ENCODE peak calls at places on chromosomes 7 and 10, in seven cellular contexts. W is GM12878, Z is GM23338, P is HepG2, T is HCT116, B is Panc1, K is K562. H is an unnamed sample.

GRCh38 chr7:2141656-2142055 is 91.1 kb downstream of the MAD1L1 start:
- ATAC-seq in W (no peak), Z (peak), P (peak), T (no peak), B (peak), K (no peak), H (no peak)

GRCh38 chr10:56823849-56824248 is 462.8 kb upstream of the ZWINT start:
- ATAC-seq in W (peak), Z (peak), P (no peak), T (no peak), B (no peak), K (no peak), H (no peak)

GRCh38 chr10:112956631-112957350 is 6.7 kb downstream of the TCF7L2 start:
- ATAC-seq in W (no peak), Z (peak), P (no peak), T (no peak), B (no peak), K (no peak), H (no peak)

GRCh38 chr10:70323143-70323696 is 39.4 kb upstream of the NPFFR1 start:
- ATAC-seq in W (no peak), Z (no peak), P (no peak), T (no peak), B (no peak), K (no peak), H (no peak)

GRCh38 chr7:27149817-27150567 is 2.4 kb downstream of the HOXA3 start:
- ATAC-seq in W (peak), Z (no peak), P (peak), T (peak), B (peak), K (no peak), H (no peak)

GRCh38 chr10:70549351-70549961 is 53.1 kb downstream of the PRF1 start:
- ATAC-seq in W (peak), Z (peak), P (peak), T (peak), B (peak), K (peak), H (no peak)

GRCh38 chr7:107179326-107180163 is 10.7 kb downstream of the HBP1 start:
- ATAC-seq in W (no peak), Z (no peak), P (no peak), T (peak), B (no peak), K (peak), H (no peak)

GRCh38 chr10:70715853-70716795 is 43.8 kb downstream of the ADAMTS14 start:
- ATAC-seq in W (peak), Z (peak), P (peak), T (peak), B (peak), K (peak), H (no peak)

GRCh38 chr7:25118048-25118753 is 6.9 kb downstream of the CYCS start:
- ATAC-seq in W (peak), Z (no peak), P (no peak), T (no peak), B (no peak), K (peak), H (no peak)

GRCh38 chr7:123647106-123647730 is 8.4 kb upstream of the LMOD2 start:
- ATAC-seq in W (no peak), Z (no peak), P (no peak), T (no peak), B (no peak), K (no peak), H (no peak)

GRCh38 chr10:71747808-71748523 is 25.4 kb downstream of the VSIR start:
- ATAC-seq in W (peak), Z (peak), P (no peak), T (no peak), B (no peak), K (peak), H (no peak)

GRCh38 chr7:143416565-143417149 is 8.0 kb upstream of the EPHA1 start:
- ATAC-seq in W (peak), Z (peak), P (peak), T (peak), B (peak), K (peak), H (peak)

GRCh38 chr10:11118696-11119095 is 101.0 kb downstream of the CELF2 start:
- ATAC-seq in W (no peak), Z (no peak), P (no peak), T (no peak), B (no peak), K (no peak), H (no peak)

DNA sequence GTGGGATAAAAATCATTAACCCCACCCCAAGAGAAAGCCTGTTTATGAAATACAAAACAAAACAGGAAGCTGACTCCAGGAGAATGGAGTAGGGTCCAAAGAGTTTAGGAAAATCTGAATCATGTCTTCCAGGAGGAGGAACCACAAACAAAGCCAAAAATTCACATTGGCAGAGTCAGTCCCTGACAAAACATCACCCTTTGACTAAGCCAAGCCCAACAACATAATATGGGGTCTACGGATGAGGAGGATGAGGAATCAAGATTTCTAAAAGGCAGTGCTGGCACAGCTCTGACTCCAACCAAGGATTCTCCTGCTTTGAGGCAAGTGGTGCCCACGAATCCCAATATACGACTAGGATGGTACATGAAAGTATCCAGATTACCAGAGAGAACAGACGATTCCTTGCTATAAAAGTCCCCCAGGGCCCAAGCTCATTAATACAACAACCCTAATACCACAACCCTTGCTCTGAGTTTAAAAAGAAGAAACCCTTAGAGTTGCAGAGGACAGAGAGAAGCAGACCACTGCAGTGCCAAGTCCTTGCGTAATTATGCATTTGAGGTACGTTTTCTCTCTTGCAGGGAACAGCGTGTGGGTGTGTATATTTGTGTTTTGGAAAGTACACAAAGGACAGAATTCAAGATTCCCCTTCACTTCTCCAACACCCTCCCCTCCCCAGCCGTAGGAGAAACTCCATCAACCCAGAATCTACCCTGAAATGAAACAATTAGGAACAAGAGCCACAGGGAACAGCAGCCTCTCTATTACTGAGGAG is 23.5 kb downstream of the XPNPEP1 start:
- ATAC-seq in W (no peak), Z (no peak), P (no peak), T (no peak), B (no peak), K (no peak), H (peak)
- TF ChIP-seq POLR2AphosphoS5 in W (no peak), Z (no peak), P (no peak), T (no peak), B (no peak), K (no peak), H (peak)

GRCh38 chr7:74061840-74062539 is 21.6 kb upstream of the LIMK1 start:
- ATAC-seq in W (peak), Z (peak), P (peak), T (peak), B (peak), K (peak), H (peak)
- TF ChIP-seq POLR2AphosphoS5 in W (no peak), Z (no peak), P (no peak), T (no peak), B (no peak), K (no peak), H (peak)

GRCh38 chr10:90985301-90985700 is 64.4 kb upstream of the ANKRD1 start:
- ATAC-seq in W (peak), Z (no peak), P (no peak), T (no peak), B (no peak), K (no peak), H (no peak)
- TF ChIP-seq POLR2AphosphoS5 in W (no peak), Z (no peak), P (no peak), T (no peak), B (no peak), K (no peak), H (no peak)

GRCh38 chr10:921471-922414 is 9.8 kb downstream of the LARP4B start:
- ATAC-seq in W (no peak), Z (no peak), P (no peak), T (no peak), B (no peak), K (peak), H (no peak)
- TF ChIP-seq POLR2AphosphoS5 in W (peak), Z (no peak), P (no peak), T (no peak), B (no peak), K (peak), H (no peak)

GRCh38 chr10:73908853-73909611 is 1.9 kb upstream of the PLAU start:
- ATAC-seq in W (peak), Z (no peak), P (no peak), T (no peak), B (peak), K (peak), H (no peak)
- TF ChIP-seq POLR2AphosphoS5 in W (no peak), Z (no peak), P (no peak), T (peak), B (peak), K (no peak), H (peak)

GRCh38 chr10:101353692-101354583 is at the start of gene BTRC:
- ATAC-seq in W (peak), Z (peak), P (peak), T (peak), B (peak), K (peak), H (peak)
- TF ChIP-seq POLR2AphosphoS5 in W (no peak), Z (peak), P (peak), T (peak), B (peak), K (no peak), H (peak)